ENCODE peak calls at places on chromosomes 6 and 20, in nine cellular contexts. H is stimulated activated CD4-positive, alpha-beta T cell treated with anti-CD3 and anti-CD28 coated beads, TNF-alpha, amount 100 ng/mL, for 48 hours; B is fibroblast of mammary gland; F is lung microvascular endothelial cell; E is H7; U is activated CD8-positive, alpha-beta memory T cell treated with anti-CD3 and anti-CD28 coated beads for 1 hour; T is NCI-H524 treated with DMSO at 0.1 percent for 48 hours; V is Calu3; I is CD8-positive, alpha-beta T cell. Z is an unnamed sample.

GRCh38 chr6:17057322-17057721 is 44.5 kb upstream of the STMND1 start:
- DNase-seq in T (no peak), H (no peak), V (no peak), F (no peak), B (peak), E (no peak), I (no peak), U (no peak), Z (no peak)

GRCh38 chr20:1935696-1936366 is 40.6 kb downstream of the SIRPA start:
- DNase-seq in F (no peak), V (no peak), I (no peak), U (no peak), E (no peak), B (no peak), T (no peak), H (no peak), Z (no peak)

GRCh38 chr6:169960891-169961611 is 209.6 kb downstream of the ERMARD start:
- DNase-seq in B (no peak), T (no peak), U (no peak), V (no peak), I (no peak), F (no peak), H (no peak), E (peak), Z (no peak)

GRCh38 chr20:4633379-4633778 is 88.3 kb upstream of the PRND start:
- DNase-seq in V (no peak), F (peak), B (peak), E (no peak), I (no peak), U (no peak), H (no peak), T (no peak), Z (no peak)

GRCh38 chr6:167337231-167337630 is 12.3 kb downstream of the TTLL2 start:
- DNase-seq in U (no peak), I (no peak), E (no peak), H (no peak), F (no peak), B (no peak), T (no peak), V (no peak), Z (no peak)

GRCh38 chr20:12294684-12295083 is 377.0 kb downstream of the BTBD3 start:
- DNase-seq in B (no peak), F (no peak), U (no peak), H (no peak), I (no peak), E (no peak), T (no peak), V (no peak), Z (no peak)

GRCh38 chr6:92469429-92469828 is 949.9 kb downstream of the EPHA7 start:
- DNase-seq in U (no peak), V (no peak), H (no peak), B (no peak), T (no peak), I (no peak), E (no peak), F (no peak), Z (no peak)

GRCh38 chr6:113848280-113848679 is 8.9 kb upstream of the MARCKS start:
- DNase-seq in E (no peak), V (no peak), F (no peak), U (no peak), I (no peak), T (no peak), H (no peak), B (no peak), Z (no peak)

GRCh38 chr6:84976516-84977420 is 212.4 kb upstream of the TBX18 start:
- DNase-seq in T (no peak), H (no peak), U (no peak), F (peak), E (no peak), B (peak), V (no peak), I (no peak), Z (no peak)

GRCh38 chr20:41316009-41316408 is 1.5 kb downstream of the ZHX3 start:
- DNase-seq in F (no peak), B (no peak), T (no peak), I (no peak), E (no peak), U (no peak), H (no peak), V (no peak), Z (no peak)

GRCh38 chr6:136289327-136289578 is 393 bp downstream of the BCLAF1 start:
- DNase-seq in I (peak), V (peak), T (peak), B (peak), E (peak), H (peak), F (peak), U (peak), Z (peak)

GRCh38 chr20:17655865-17656489 is 26.1 kb downstream of the RRBP1 start:
- DNase-seq in B (peak), U (no peak), F (no peak), E (peak), I (no peak), V (no peak), H (no peak), T (no peak), Z (no peak)

GRCh38 chr20:48933017-48933766 is 11.7 kb downstream of the ARFGEF2 start:
- DNase-seq in V (peak), B (no peak), H (no peak), E (no peak), F (no peak), U (no peak), T (peak), I (no peak), Z (peak)

GRCh38 chr6:127092486-127092885 is 26.0 kb upstream of the RSPO3 start:
- DNase-seq in I (no peak), F (no peak), E (no peak), B (no peak), U (no peak), H (no peak), V (no peak), T (no peak), Z (no peak)

GRCh38 chr6:16405349-16405865 is 167.0 kb downstream of the GMPR start:
- DNase-seq in F (no peak), I (no peak), U (no peak), T (no peak), E (no peak), V (no peak), B (no peak), H (no peak), Z (no peak)

GRCh38 chr6:30194797-30195690 is 18.2 kb downstream of the TRIM26 start:
- DNase-seq in V (no peak), F (no peak), I (no peak), T (no peak), E (no peak), B (peak), U (no peak), H (no peak), Z (no peak)

GRCh38 chr6:149020319-149020718 is 273.5 kb downstream of the UST start:
- DNase-seq in F (no peak), T (no peak), H (no peak), U (no peak), E (no peak), I (no peak), V (no peak), B (no peak), Z (no peak)

GRCh38 chr6:154876776-154877175 is 118.3 kb upstream of the TIAM2 start:
- DNase-seq in B (no peak), V (no peak), T (no peak), I (no peak), F (no peak), H (no peak), E (no peak), U (no peak), Z (no peak)

GRCh38 chr6:49692534-49692933 is 20.8 kb downstream of the CRISP2 start:
- DNase-seq in B (no peak), T (no peak), H (no peak), V (no peak), F (no peak), E (no peak), I (no peak), U (no peak), Z (no peak)

GRCh38 chr6:43277643-43278523 is 20.2 kb upstream of the SLC22A7 start:
- DNase-seq in H (no peak), U (no peak), E (peak), I (no peak), V (no peak), F (no peak), B (no peak), T (no peak), Z (peak)

GRCh38 chr6:25750911-25751310 is 3.6 kb upstream of the SLC17A4 start:
- DNase-seq in F (no peak), B (no peak), V (no peak), U (no peak), I (no peak), T (no peak), H (no peak), E (no peak), Z (no peak)

GRCh38 chr6:110116258-110116657 is 63.2 kb downstream of the WASF1 start:
- DNase-seq in I (no peak), T (no peak), H (no peak), B (no peak), V (peak), U (no peak), F (no peak), E (no peak), Z (peak)

GRCh38 chr20:7362601-7363000 is 577.7 kb downstream of the HAO1 start:
- DNase-seq in I (no peak), B (no peak), H (no peak), F (peak), T (no peak), E (no peak), U (no peak), V (no peak), Z (no peak)

GRCh38 chr20:38628580-38629470 is 27.2 kb downstream of the ARHGAP40 start:
- DNase-seq in V (peak), B (no peak), F (no peak), U (no peak), T (no peak), E (peak), H (no peak), I (no peak), Z (no peak)